ENCODE peak calls at places on chromosomes 1 and 21, in five cellular contexts. One of them, this sample, is unnamed.

GRCh38 chr1:181099152-181100014 is 10.9 kb downstream of the IER5 start:
- DNase-seq in AG10803: peak
- DNase-seq in HFF-Myc: no peak
- DNase-seq in CD8-positive, alpha-beta T cell: no peak
- DNase-seq in CD4-positive, alpha-beta T cell: no peak
- DNase-seq in this sample: no peak

GRCh38 chr21:40717008-40717407 is 129.9 kb downstream of the DSCAM start:
- DNase-seq in CD8-positive, alpha-beta T cell: no peak
- DNase-seq in AG10803: no peak
- DNase-seq in CD4-positive, alpha-beta T cell: no peak
- DNase-seq in HFF-Myc: no peak
- DNase-seq in this sample: no peak

GRCh38 chr1:105436589-105437259 is 1619.8 kb upstream of the PRMT6 start:
- DNase-seq in CD4-positive, alpha-beta T cell: no peak
- DNase-seq in CD8-positive, alpha-beta T cell: no peak
- DNase-seq in HFF-Myc: no peak
- DNase-seq in AG10803: no peak
- DNase-seq in this sample: no peak

GRCh38 chr1:184971522-184972265 is 2.6 kb downstream of the NIBAN1 start:
- DNase-seq in CD8-positive, alpha-beta T cell: no peak
- DNase-seq in HFF-Myc: no peak
- DNase-seq in CD4-positive, alpha-beta T cell: no peak
- DNase-seq in AG10803: no peak
- DNase-seq in this sample: no peak

GRCh38 chr1:53249706-53250105 is 11.4 kb upstream of the MAGOH start:
- DNase-seq in CD8-positive, alpha-beta T cell: no peak
- DNase-seq in CD4-positive, alpha-beta T cell: no peak
- DNase-seq in HFF-Myc: no peak
- DNase-seq in AG10803: peak
- DNase-seq in this sample: no peak

GRCh38 chr1:67700692-67701410 is 15.8 kb downstream of the GADD45A start:
- DNase-seq in CD4-positive, alpha-beta T cell: no peak
- DNase-seq in AG10803: no peak
- DNase-seq in CD8-positive, alpha-beta T cell: no peak
- DNase-seq in HFF-Myc: no peak
- DNase-seq in this sample: no peak

GRCh38 chr1:156241311-156241811 is 623 bp upstream of the BGLAP start:
- DNase-seq in CD8-positive, alpha-beta T cell: no peak
- DNase-seq in CD4-positive, alpha-beta T cell: no peak
- DNase-seq in AG10803: peak
- DNase-seq in HFF-Myc: no peak
- DNase-seq in this sample: no peak

GRCh38 chr1:20185834-20186782 is at the start of the genes PLA2G2C and UBXN10:
- DNase-seq in CD4-positive, alpha-beta T cell: peak
- DNase-seq in HFF-Myc: no peak
- DNase-seq in AG10803: no peak
- DNase-seq in CD8-positive, alpha-beta T cell: peak
- DNase-seq in this sample: peak

GRCh38 chr1:212062832-212063438 is 27.4 kb downstream of the DTL start:
- DNase-seq in CD8-positive, alpha-beta T cell: no peak
- DNase-seq in AG10803: peak
- DNase-seq in CD4-positive, alpha-beta T cell: no peak
- DNase-seq in HFF-Myc: no peak
- DNase-seq in this sample: no peak

GRCh38 chr1:167629681-167630567 is at the start of gene RCSD1:
- DNase-seq in CD4-positive, alpha-beta T cell: no peak
- DNase-seq in HFF-Myc: no peak
- DNase-seq in AG10803: no peak
- DNase-seq in CD8-positive, alpha-beta T cell: peak
- DNase-seq in this sample: peak

GRCh38 chr1:224762046-224762445 is 145.9 kb downstream of the CNIH3 start:
- DNase-seq in CD4-positive, alpha-beta T cell: no peak
- DNase-seq in CD8-positive, alpha-beta T cell: no peak
- DNase-seq in AG10803: no peak
- DNase-seq in HFF-Myc: no peak
- DNase-seq in this sample: no peak

GRCh38 chr1:94305704-94306103 is 68.3 kb upstream of the ARHGAP29 start:
- DNase-seq in HFF-Myc: no peak
- DNase-seq in AG10803: peak
- DNase-seq in CD4-positive, alpha-beta T cell: no peak
- DNase-seq in CD8-positive, alpha-beta T cell: no peak
- DNase-seq in this sample: no peak

GRCh38 chr21:26909972-26910371 is 56.9 kb downstream of the ADAMTS5 start:
- DNase-seq in CD8-positive, alpha-beta T cell: no peak
- DNase-seq in CD4-positive, alpha-beta T cell: no peak
- DNase-seq in AG10803: no peak
- DNase-seq in HFF-Myc: no peak
- DNase-seq in this sample: no peak

GRCh38 chr1:231139125-231139649 is 22.7 kb upstream of the TRIM67 start:
- DNase-seq in CD4-positive, alpha-beta T cell: no peak
- DNase-seq in HFF-Myc: peak
- DNase-seq in CD8-positive, alpha-beta T cell: no peak
- DNase-seq in AG10803: peak
- DNase-seq in this sample: no peak

GRCh38 chr1:89836997-89837909 is 16.4 kb downstream of the LRRC8D start:
- DNase-seq in CD8-positive, alpha-beta T cell: no peak
- DNase-seq in AG10803: no peak
- DNase-seq in HFF-Myc: no peak
- DNase-seq in CD4-positive, alpha-beta T cell: no peak
- DNase-seq in this sample: no peak

GRCh38 chr1:21818661-21819060 is 6.6 kb downstream of the LDLRAD2 start:
- DNase-seq in AG10803: peak
- DNase-seq in HFF-Myc: no peak
- DNase-seq in CD4-positive, alpha-beta T cell: no peak
- DNase-seq in CD8-positive, alpha-beta T cell: no peak
- DNase-seq in this sample: no peak

GRCh38 chr21:28516996-28517592 is 475.6 kb downstream of the LTN1 start:
- DNase-seq in HFF-Myc: no peak
- DNase-seq in AG10803: no peak
- DNase-seq in CD8-positive, alpha-beta T cell: peak
- DNase-seq in CD4-positive, alpha-beta T cell: peak
- DNase-seq in this sample: peak

GRCh38 chr1:227567256-227567655 is 3.9 kb downstream of the ZNF678 start:
- DNase-seq in CD4-positive, alpha-beta T cell: no peak
- DNase-seq in CD8-positive, alpha-beta T cell: no peak
- DNase-seq in AG10803: no peak
- DNase-seq in HFF-Myc: no peak
- DNase-seq in this sample: no peak

GRCh38 chr21:42527489-42528158 is 14.0 kb downstream of the SLC37A1 start:
- DNase-seq in CD8-positive, alpha-beta T cell: peak
- DNase-seq in CD4-positive, alpha-beta T cell: peak
- DNase-seq in AG10803: no peak
- DNase-seq in HFF-Myc: no peak
- DNase-seq in this sample: no peak

GRCh38 chr1:67097305-67097704 is 37.5 kb downstream of the C1orf141 start:
- DNase-seq in HFF-Myc: no peak
- DNase-seq in AG10803: no peak
- DNase-seq in CD4-positive, alpha-beta T cell: no peak
- DNase-seq in CD8-positive, alpha-beta T cell: no peak
- DNase-seq in this sample: no peak

GRCh38 chr1:46747683-46748288 is 28.9 kb upstream of the EFCAB14 start:
- DNase-seq in CD4-positive, alpha-beta T cell: no peak
- DNase-seq in CD8-positive, alpha-beta T cell: no peak
- DNase-seq in HFF-Myc: peak
- DNase-seq in AG10803: peak
- DNase-seq in this sample: no peak

GRCh38 chr1:49435291-49435690 is 588.5 kb downstream of the AGBL4 start:
- DNase-seq in AG10803: no peak
- DNase-seq in HFF-Myc: no peak
- DNase-seq in CD4-positive, alpha-beta T cell: no peak
- DNase-seq in CD8-positive, alpha-beta T cell: no peak
- DNase-seq in this sample: no peak

GRCh38 chr1:33532936-33533335 is 60.5 kb downstream of the ZSCAN20 start:
- DNase-seq in CD8-positive, alpha-beta T cell: no peak
- DNase-seq in HFF-Myc: no peak
- DNase-seq in AG10803: no peak
- DNase-seq in CD4-positive, alpha-beta T cell: no peak
- DNase-seq in this sample: no peak

GRCh38 chr1:81551942-81552341 is 248.8 kb upstream of the ADGRL2 start:
- DNase-seq in CD8-positive, alpha-beta T cell: no peak
- DNase-seq in CD4-positive, alpha-beta T cell: no peak
- DNase-seq in AG10803: no peak
- DNase-seq in HFF-Myc: no peak
- DNase-seq in this sample: no peak

GRCh38 chr1:214415131-214415530 is 134.2 kb downstream of the SMYD2 start:
- DNase-seq in CD4-positive, alpha-beta T cell: no peak
- DNase-seq in HFF-Myc: no peak
- DNase-seq in CD8-positive, alpha-beta T cell: no peak
- DNase-seq in AG10803: no peak
- DNase-seq in this sample: no peak

GRCh38 chr1:3561801-3562200 is 49.5 kb downstream of the MEGF6 start:
- DNase-seq in CD4-positive, alpha-beta T cell: no peak
- DNase-seq in CD8-positive, alpha-beta T cell: no peak
- DNase-seq in AG10803: no peak
- DNase-seq in HFF-Myc: no peak
- DNase-seq in this sample: no peak

GRCh38 chr1:175192111-175192629 is 406 bp downstream of the KIAA0040 start:
- DNase-seq in CD8-positive, alpha-beta T cell: no peak
- DNase-seq in AG10803: no peak
- DNase-seq in CD4-positive, alpha-beta T cell: no peak
- DNase-seq in HFF-Myc: no peak
- DNase-seq in this sample: no peak

GRCh38 chr1:82401116-82401515 is 600.4 kb downstream of the ADGRL2 start:
- DNase-seq in HFF-Myc: no peak
- DNase-seq in CD8-positive, alpha-beta T cell: no peak
- DNase-seq in CD4-positive, alpha-beta T cell: no peak
- DNase-seq in AG10803: no peak
- DNase-seq in this sample: no peak

GRCh38 chr1:96559707-96560588 is 161.6 kb upstream of the PTBP2 start:
- DNase-seq in CD4-positive, alpha-beta T cell: no peak
- DNase-seq in HFF-Myc: peak
- DNase-seq in CD8-positive, alpha-beta T cell: no peak
- DNase-seq in AG10803: peak
- DNase-seq in this sample: no peak

GRCh38 chr1:72366473-72366872 is 84.1 kb upstream of the NEGR1 start:
- DNase-seq in HFF-Myc: peak
- DNase-seq in CD8-positive, alpha-beta T cell: no peak
- DNase-seq in AG10803: peak
- DNase-seq in CD4-positive, alpha-beta T cell: no peak
- DNase-seq in this sample: no peak

GRCh38 chr1:54114955-54115354 is 37.8 kb downstream of the CDCP2 start:
- DNase-seq in CD4-positive, alpha-beta T cell: no peak
- DNase-seq in HFF-Myc: no peak
- DNase-seq in CD8-positive, alpha-beta T cell: no peak
- DNase-seq in AG10803: no peak
- DNase-seq in this sample: no peak

GRCh38 chr1:205514211-205515142 is 10.0 kb downstream of the CDK18 start:
- DNase-seq in AG10803: no peak
- DNase-seq in CD4-positive, alpha-beta T cell: no peak
- DNase-seq in CD8-positive, alpha-beta T cell: no peak
- DNase-seq in HFF-Myc: no peak
- DNase-seq in this sample: no peak

GRCh38 chr1:116375884-116376733 is 3.1 kb downstream of the ATP1A1 start:
- DNase-seq in AG10803: peak
- DNase-seq in CD8-positive, alpha-beta T cell: peak
- DNase-seq in CD4-positive, alpha-beta T cell: no peak
- DNase-seq in HFF-Myc: peak
- DNase-seq in this sample: no peak

GRCh38 chr1:185681034-185681633 is 53.1 kb upstream of the HMCN1 start:
- DNase-seq in HFF-Myc: peak
- DNase-seq in CD8-positive, alpha-beta T cell: no peak
- DNase-seq in CD4-positive, alpha-beta T cell: no peak
- DNase-seq in AG10803: peak
- DNase-seq in this sample: no peak

GRCh38 chr1:160993544-160993943 is 27.4 kb downstream of the F11R start:
- DNase-seq in CD8-positive, alpha-beta T cell: no peak
- DNase-seq in HFF-Myc: no peak
- DNase-seq in AG10803: peak
- DNase-seq in CD4-positive, alpha-beta T cell: no peak
- DNase-seq in this sample: no peak
- TF ChIP-seq CTCF in CD8-positive, alpha-beta T cell: no peak
- TF ChIP-seq CTCF in HFF-Myc: peak
- TF ChIP-seq CTCF in AG10803: peak
- TF ChIP-seq CTCF in CD4-positive, alpha-beta T cell: peak
- TF ChIP-seq CTCF in this sample: no peak

DNA sequence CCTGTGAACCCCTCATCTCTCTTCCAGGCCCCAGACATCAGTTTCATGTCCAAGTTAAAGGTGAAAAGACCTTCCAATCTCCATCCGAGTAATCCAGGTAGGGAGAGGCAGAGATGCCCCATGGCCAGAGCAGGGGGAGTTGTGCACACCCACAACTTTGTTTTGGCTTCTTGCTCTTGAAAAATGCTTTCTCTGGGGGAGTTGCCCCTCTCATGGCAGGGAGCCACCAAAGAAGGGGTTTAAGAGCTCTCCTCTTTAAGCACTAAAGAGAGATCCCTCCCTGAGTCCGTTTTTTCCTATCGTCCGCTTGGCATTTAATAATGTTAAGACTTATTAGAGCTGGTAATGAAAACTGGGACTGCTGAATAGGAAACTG is 8.2 kb downstream of the PAX7 start:
- DNase-seq in CD8-positive, alpha-beta T cell: no peak
- DNase-seq in HFF-Myc: no peak
- DNase-seq in AG10803: no peak
- DNase-seq in CD4-positive, alpha-beta T cell: no peak
- DNase-seq in this sample: no peak
- TF ChIP-seq CTCF in CD8-positive, alpha-beta T cell: no peak
- TF ChIP-seq CTCF in HFF-Myc: no peak
- TF ChIP-seq CTCF in AG10803: no peak
- TF ChIP-seq CTCF in CD4-positive, alpha-beta T cell: no peak
- TF ChIP-seq CTCF in this sample: no peak

GRCh38 chr1:115127539-115127938 is 38.2 kb upstream of the TSPAN2 start:
- DNase-seq in AG10803: no peak
- DNase-seq in HFF-Myc: no peak
- DNase-seq in CD4-positive, alpha-beta T cell: no peak
- DNase-seq in CD8-positive, alpha-beta T cell: no peak
- DNase-seq in this sample: no peak
- TF ChIP-seq CTCF in AG10803: no peak
- TF ChIP-seq CTCF in HFF-Myc: no peak
- TF ChIP-seq CTCF in CD4-positive, alpha-beta T cell: no peak
- TF ChIP-seq CTCF in CD8-positive, alpha-beta T cell: no peak
- TF ChIP-seq CTCF in this sample: no peak

GRCh38 chr1:207993477-207994445 is 82.8 kb upstream of the CD34 start:
- DNase-seq in CD8-positive, alpha-beta T cell: no peak
- DNase-seq in AG10803: no peak
- DNase-seq in HFF-Myc: no peak
- DNase-seq in CD4-positive, alpha-beta T cell: no peak
- DNase-seq in this sample: no peak
- TF ChIP-seq CTCF in CD8-positive, alpha-beta T cell: no peak
- TF ChIP-seq CTCF in AG10803: peak
- TF ChIP-seq CTCF in HFF-Myc: peak
- TF ChIP-seq CTCF in CD4-positive, alpha-beta T cell: no peak
- TF ChIP-seq CTCF in this sample: no peak

DNA sequence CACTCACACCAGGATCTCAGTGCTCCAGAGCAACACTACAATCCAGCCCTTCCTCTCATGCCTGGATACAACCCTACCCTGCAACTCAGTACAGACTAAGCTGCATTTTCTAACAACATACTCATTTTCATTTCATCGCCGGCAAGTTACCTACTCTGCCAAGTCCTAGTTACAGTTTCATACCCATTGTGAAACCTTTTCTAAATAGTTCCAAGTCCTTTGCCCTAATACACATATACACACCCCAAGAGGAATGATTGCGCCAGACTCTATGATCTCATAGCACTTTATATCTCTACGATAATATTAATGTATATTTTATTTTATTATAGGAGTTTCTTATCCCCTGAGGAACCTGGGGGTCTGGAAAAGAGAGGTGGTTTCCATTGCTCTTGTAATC is 122.4 kb downstream of the LMX1A start:
- DNase-seq in CD4-positive, alpha-beta T cell: no peak
- DNase-seq in HFF-Myc: no peak
- DNase-seq in CD8-positive, alpha-beta T cell: no peak
- DNase-seq in AG10803: no peak
- DNase-seq in this sample: no peak
- TF ChIP-seq CTCF in CD4-positive, alpha-beta T cell: no peak
- TF ChIP-seq CTCF in HFF-Myc: no peak
- TF ChIP-seq CTCF in CD8-positive, alpha-beta T cell: no peak
- TF ChIP-seq CTCF in AG10803: no peak
- TF ChIP-seq CTCF in this sample: no peak

This sample was measured in activated B cell treated with CpG ODN at 0.5 μM for 24 hours.